ENCODE peak calls at places on chromosomes 3 and 15, in nine cellular contexts. W is breast epithelium, X is uterus, H is body of pancreas, Z is Peyer's patch, F is A549, M is right lobe of liver, K is HCT116, J is thyroid gland. U is an unnamed sample.

GRCh38 chr3:140541975-140542653 is 135.8 kb upstream of the TRIM42 start:
- DNase-seq in J (no peak), W (no peak), M (no peak), Z (no peak), H (no peak), K (no peak), F (no peak), X (no peak), U (no peak)

GRCh38 chr3:139327861-139328260 is 16.0 kb upstream of the MRPS22 start:
- DNase-seq in F (no peak), Z (no peak), W (no peak), X (no peak), J (no peak), M (no peak), K (no peak), H (no peak), U (no peak)

GRCh38 chr3:23442598-23443383 is 239.7 kb downstream of the UBE2E2 start:
- DNase-seq in X (no peak), M (no peak), W (no peak), K (no peak), H (no peak), F (no peak), Z (no peak), J (no peak), U (no peak)

GRCh38 chr3:164641071-164641470 is 437.2 kb downstream of the SI start:
- DNase-seq in X (no peak), F (no peak), W (no peak), K (no peak), Z (no peak), M (no peak), J (no peak), H (no peak), U (no peak)

GRCh38 chr3:113914646-113915045 is 33.2 kb upstream of the ZDHHC23 start:
- DNase-seq in K (no peak), J (no peak), Z (no peak), W (no peak), X (no peak), H (no peak), F (no peak), M (no peak), U (no peak)

GRCh38 chr3:122609798-122610559 is 32.5 kb downstream of the PARP15 start:
- DNase-seq in W (no peak), F (peak; percentile 46), Z (no peak), H (no peak), X (no peak), J (no peak), M (no peak), K (peak; percentile 13), U (no peak)

GRCh38 chr15:67826717-67827560 is 1.6 kb downstream of the SKOR1 start:
- DNase-seq in H (no peak), F (no peak), K (no peak), M (no peak), Z (peak; percentile 29), X (no peak), J (no peak), W (no peak), U (no peak)

GRCh38 chr15:20671665-20672064 is 130.1 kb upstream of the GOLGA6L6 start:
- DNase-seq in J (no peak), X (no peak), F (no peak), W (no peak), Z (no peak), M (no peak), H (no peak), K (no peak), U (no peak)

GRCh38 chr3:9122732-9123364 is 126.6 kb downstream of the SRGAP3 start:
- DNase-seq in Z (no peak), J (no peak), F (no peak), K (no peak), W (no peak), H (no peak), X (no peak), M (no peak), U (no peak)

GRCh38 chr3:115518100-115518852 is 105.0 kb upstream of the GAP43 start:
- DNase-seq in K (peak; percentile 19), F (no peak), X (peak; percentile 26), Z (no peak), H (no peak), M (no peak), W (no peak), J (peak; percentile 78), U (peak; percentile 85)

DNA sequence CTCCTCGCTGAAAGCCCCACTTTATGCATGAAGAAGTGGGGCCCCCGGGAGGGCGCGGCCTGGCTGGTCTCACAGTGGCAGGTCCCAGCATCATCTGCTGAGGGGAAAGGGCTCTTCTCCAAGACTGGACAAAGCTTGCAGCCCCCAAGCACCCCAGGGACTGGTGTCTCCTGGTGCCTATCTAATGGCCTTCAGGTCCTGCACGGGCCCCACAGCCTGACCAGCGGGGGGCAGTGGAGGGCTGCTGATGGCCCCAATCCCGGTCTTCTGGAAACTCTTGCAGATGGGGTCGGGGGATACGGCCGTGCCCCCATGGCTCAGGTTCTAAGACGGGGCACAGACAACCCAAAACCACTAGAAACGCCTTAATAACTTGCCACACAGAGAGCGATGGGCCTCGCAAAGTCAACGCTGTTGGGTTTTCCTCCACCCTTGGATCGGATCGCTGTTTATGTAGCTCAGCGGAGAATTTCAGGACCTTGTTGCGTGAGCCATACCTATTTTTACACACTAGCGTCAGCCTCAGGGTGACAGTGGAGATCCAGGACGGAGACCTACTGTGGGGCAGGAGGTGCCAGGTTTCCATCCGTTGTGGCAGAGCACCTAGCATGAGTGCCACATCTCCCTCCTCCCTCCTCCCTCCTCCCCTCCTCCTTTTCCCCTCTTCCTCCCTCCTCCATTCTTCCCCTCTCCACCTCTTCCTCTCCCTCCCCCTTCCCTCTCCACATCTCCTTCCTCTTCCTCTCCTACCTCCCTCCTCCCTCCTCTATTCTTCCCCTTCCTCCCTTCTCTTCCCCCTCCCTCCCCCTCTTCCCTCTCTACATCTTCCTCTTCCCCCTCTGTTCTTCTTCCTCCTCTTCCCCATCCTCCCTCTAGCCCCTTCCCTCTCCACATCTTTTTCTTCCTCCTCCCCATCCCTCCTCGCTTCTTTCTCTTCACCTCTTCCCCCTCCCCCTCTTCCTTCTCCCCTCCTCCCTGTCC is 79.3 kb upstream of the ALDH1L1 start:
- DNase-seq in F (no peak), X (peak; percentile 58), K (no peak), H (peak; percentile 81), W (no peak), J (peak; percentile 69), Z (no peak), M (peak; percentile 75), U (peak; percentile 89)
- H3K27ac ChIP-seq in F (no peak overlapping the region), X (no peak overlapping the region), K (no peak overlapping the region), H (no peak overlapping the region), W (no peak overlapping the region), J (no peak overlapping the region), Z (no peak overlapping the region), M (peak overlapping the region; percentile 78), U (peak overlapping the region; percentile 70)

DNA sequence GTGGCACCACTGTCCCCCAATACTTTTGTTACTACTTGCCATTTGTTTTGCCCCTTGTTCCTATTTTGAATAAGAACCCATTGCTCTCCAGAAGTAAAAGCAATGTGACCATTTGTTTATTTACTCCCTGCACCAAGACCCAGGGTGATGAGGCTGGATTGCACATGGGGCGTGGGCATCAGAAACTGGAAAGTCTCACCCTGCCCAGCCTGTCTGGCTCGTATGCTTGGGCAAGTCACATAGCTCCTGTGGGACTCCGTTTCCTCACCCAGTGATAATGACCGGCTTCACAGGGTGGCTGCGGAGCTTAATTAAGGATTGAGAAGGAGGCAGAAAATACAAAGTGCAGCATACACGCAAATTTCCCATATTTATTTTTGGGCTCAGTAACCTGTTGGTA is 167.7 kb upstream of the ICE2 start:
- DNase-seq in F (no peak), X (no peak), J (no peak), Z (no peak), H (no peak), K (no peak), M (no peak), W (no peak), U (no peak)
- TF ChIP-seq POLR2A in F (no peak), X (no peak), J (no peak), Z (no peak), H (no peak), K (no peak), M (no peak), W (no peak), U (no peak)

GRCh38 chr3:189300345-189300744 is 128.6 kb downstream of the TPRG1 start:
- DNase-seq in J (no peak), H (no peak), K (no peak), Z (no peak), W (no peak), M (no peak), X (no peak), F (no peak), U (no peak)

GRCh38 chr3:189297957-189298356 is 126.2 kb downstream of the TPRG1 start:
- DNase-seq in M (no peak), H (no peak), W (no peak), J (no peak), Z (no peak), X (no peak), K (no peak), F (no peak), U (no peak)

GRCh38 chr3:189301479-189301878 is 129.7 kb downstream of the TPRG1 start:
- DNase-seq in K (no peak), F (no peak), J (no peak), H (no peak), M (no peak), Z (no peak), X (no peak), W (no peak), U (no peak)

GRCh38 chr3:189295089-189295488 is 123.3 kb downstream of the TPRG1 start:
- DNase-seq in J (no peak), H (no peak), X (no peak), K (no peak), W (no peak), F (no peak), Z (no peak), M (no peak), U (no peak)

DNA sequence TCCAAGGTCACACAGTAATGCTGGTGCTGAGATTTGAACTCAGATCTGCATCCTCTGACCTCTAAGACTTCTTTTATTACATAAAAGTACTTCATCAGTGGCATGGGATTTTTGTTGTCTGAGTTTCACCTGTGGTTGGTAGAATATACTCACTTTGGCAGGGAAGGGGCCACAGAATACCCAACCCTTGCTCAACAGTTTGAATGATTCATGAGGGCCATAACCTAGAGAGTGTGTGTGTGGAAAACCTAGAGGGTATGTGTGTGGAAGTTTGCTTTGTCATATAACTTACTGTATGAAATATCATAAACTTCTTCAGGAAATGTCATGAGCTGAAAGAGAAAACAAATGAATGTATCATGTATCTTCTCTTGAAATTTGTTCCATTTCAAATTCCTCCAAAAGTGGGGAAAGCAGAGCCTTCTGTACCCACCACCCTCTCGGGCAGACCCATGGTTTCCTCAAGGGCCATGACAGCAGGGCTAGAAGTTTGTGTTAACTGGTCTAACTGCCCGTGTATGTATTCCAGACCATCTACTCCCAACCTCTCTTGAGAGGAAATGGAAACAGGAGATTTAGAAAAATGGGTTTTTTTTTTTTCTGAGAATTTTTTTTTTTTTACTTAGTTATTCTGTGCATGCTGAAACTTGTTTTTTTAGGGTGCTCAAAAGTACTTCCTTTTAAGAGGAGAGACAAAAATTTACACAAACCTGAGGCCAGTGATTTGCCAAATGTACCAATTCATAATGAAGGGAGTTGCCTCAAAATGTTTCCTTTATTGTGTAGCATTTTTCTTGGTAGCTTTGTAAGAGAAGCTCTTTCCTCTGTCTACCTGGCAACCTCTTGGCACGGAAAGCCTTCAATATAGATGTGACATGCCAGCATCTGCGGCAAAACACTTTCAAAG is 127.0 kb downstream of the TPRG1 start:
- DNase-seq in W (no peak), F (no peak), J (no peak), X (no peak), H (no peak), K (no peak), M (no peak), Z (no peak), U (no peak)
- H3K27ac ChIP-seq in W (peak overlapping the region; percentile 20), F (peak overlapping the region; percentile 66), J (peak overlapping the region; percentile 30), X (no peak overlapping the region), H (no peak overlapping the region), K (no peak overlapping the region), M (no peak overlapping the region), Z (no peak overlapping the region), U (no peak overlapping the region)

GRCh38 chr15:75606711-75607684 is 18.5 kb downstream of the SNUPN start:
- DNase-seq in H (no peak), Z (no peak), M (no peak), F (no peak), W (no peak), X (no peak), J (no peak), K (no peak), U (no peak)
- TF ChIP-seq POLR2A in H (no peak), Z (no peak), M (no peak), F (no peak), W (no peak), X (no peak), J (no peak), K (no peak), U (no peak)